ENCODE peak calls at places on chromosomes 11 and 22, in five cellular contexts. C is ovary, V is right lobe of liver, L is IMR-90, W is H1. M is an unnamed sample. For H3K4me1 and H3K9me3, the result is how much of the 10 kb centered on the place peaks cover.

GRCh38 chr11:10648896-10649295 is 44.7 kb downstream of the IRAG1 start:
- DNase-seq in L (no peak), C (no peak), V (no peak), W (no peak), M (no peak)

GRCh38 chr11:61870429-61871039 is 20.8 kb downstream of the FADS3 start:
- DNase-seq in W (no peak), V (no peak), L (no peak), C (no peak), M (no peak)

GRCh38 chr11:126824035-126824607 is 176.4 kb downstream of the KIRREL3 start:
- DNase-seq in L (no peak), C (no peak), V (no peak), W (no peak), M (no peak)

GRCh38 chr11:122230387-122230760 is 114.4 kb upstream of the BLID start:
- DNase-seq in V (no peak), L (peak), C (no peak), W (no peak), M (no peak)

GRCh38 chr22:27749597-27750225 is 51.8 kb downstream of the MN1 start:
- DNase-seq in V (no peak), C (peak), W (no peak), L (peak), M (peak)

GRCh38 chr11:64870176-64870892 is 8.1 kb downstream of the EHD1 start:
- DNase-seq in L (peak), W (no peak), V (no peak), C (no peak), M (peak)

GRCh38 chr11:2535673-2536439 is 91.0 kb downstream of the KCNQ1 start:
- DNase-seq in W (no peak), V (peak), L (no peak), C (no peak), M (peak)

GRCh38 chr11:132466983-132467382 is 1065.3 kb downstream of the OPCML start:
- DNase-seq in V (no peak), L (no peak), C (no peak), W (no peak), M (no peak)

GRCh38 chr11:61716478-61717285 is 35.8 kb upstream of the MYRF start:
- DNase-seq in L (no peak), W (no peak), C (no peak), V (no peak), M (no peak)

GRCh38 chr22:16965560-16965959 is 42.5 kb downstream of the GAB4 start:
- DNase-seq in W (no peak), C (no peak), V (no peak), L (no peak), M (no peak)

GRCh38 chr22:19885841-19886592 is 31.3 kb upstream of the GNB1L start:
- DNase-seq in W (no peak), L (no peak), V (no peak), C (no peak), M (peak)

GRCh38 chr11:100753562-100753961 is 66.5 kb downstream of the ARHGAP42 start:
- DNase-seq in C (no peak), V (no peak), W (no peak), L (no peak), M (no peak)

GRCh38 chr11:46475926-46476545 is 84.5 kb upstream of the CHRM4 start:
- DNase-seq in L (no peak), C (no peak), W (no peak), V (no peak), M (no peak)

GRCh38 chr22:37316405-37316804 is 34.1 kb downstream of the CYTH4 start:
- DNase-seq in W (no peak), C (no peak), V (no peak), L (no peak), M (no peak)
- H3K4me1 ChIP-seq in W (under half), C (under half), V (under half), L (under half), M (under half)

GRCh38 chr22:45426387-45426786 is 12.9 kb downstream of the RIBC2 start:
- DNase-seq in W (no peak), V (peak), L (no peak), C (no peak), M (peak)

GRCh38 chr22:45424241-45424731 is 10.8 kb downstream of the RIBC2 start:
- DNase-seq in V (no peak), W (no peak), C (no peak), L (no peak), M (peak)

GRCh38 chr22:45427114-45427513 is 13.6 kb downstream of the RIBC2 start:
- DNase-seq in V (no peak), L (no peak), C (no peak), W (no peak), M (no peak)

GRCh38 chr22:45425101-45425500 is 11.6 kb downstream of the RIBC2 start:
- DNase-seq in V (peak), W (no peak), C (no peak), L (peak), M (peak)

DNA sequence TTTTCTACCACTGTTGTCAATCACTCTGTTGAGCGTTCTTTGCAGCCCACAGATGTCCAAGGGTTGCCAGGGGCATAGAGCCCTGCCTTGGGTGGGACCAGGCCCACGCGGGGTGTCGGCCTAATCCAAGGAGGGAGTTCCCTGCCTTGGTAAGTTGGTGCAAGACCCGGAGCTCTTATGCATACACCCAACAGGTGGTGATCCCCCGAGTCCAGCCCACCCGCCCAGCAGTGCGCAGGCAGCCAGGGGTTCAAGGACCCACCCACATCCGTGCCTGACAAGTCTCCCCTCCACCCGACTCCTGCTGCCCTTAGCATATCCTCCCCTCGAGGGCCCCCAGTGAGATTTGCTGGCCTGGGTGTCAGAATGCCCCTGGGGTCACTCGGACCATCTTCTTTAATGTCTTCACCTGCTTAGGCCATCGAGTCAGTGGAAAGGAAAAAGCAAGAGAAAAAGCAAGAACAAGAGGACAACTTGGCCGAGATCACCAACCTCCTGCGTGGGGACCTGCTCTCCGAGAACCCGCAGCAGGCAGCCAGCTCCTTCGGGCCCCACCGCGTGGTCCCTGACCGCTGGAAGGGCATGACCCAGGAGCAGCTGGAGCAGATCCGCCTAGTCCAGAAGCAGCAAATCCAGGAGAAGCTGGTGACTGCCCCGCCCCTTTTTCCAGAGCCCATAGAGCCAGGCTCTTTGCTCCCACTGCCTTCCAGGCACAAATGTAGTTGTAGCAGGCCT is 12.2 kb downstream of the RIBC2 start:
- DNase-seq in W (no peak), C (no peak), L (no peak), V (peak), M (peak)
- TF ChIP-seq POLR2A in W (no peak), C (no peak), L (no peak), V (no peak), M (no peak)

DNA sequence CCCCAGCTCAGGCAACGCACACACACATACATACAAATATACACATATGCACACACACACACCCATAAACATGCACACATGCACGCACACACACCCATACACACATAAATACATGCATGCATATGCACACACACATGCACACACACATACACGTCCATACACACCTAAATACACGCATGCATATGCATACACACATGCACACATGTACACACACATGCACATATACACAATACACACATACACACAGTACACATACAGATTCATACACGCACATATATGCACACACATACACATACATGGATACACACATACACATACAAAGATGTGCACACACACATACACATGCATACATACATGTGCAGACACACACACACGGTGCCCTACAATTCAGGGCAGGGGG is 496.6 kb downstream of the TBC1D22A start:
- DNase-seq in W (no peak), V (no peak), C (no peak), L (no peak), M (no peak)
- H3K9me3 ChIP-seq in W (half or more), V (under half), C (under half), L (under half), M (under half)

GRCh38 chr22:22901578-22902218 is 14.1 kb downstream of the IGLL5 start:
- DNase-seq in C (no peak), L (no peak), V (no peak), W (no peak), M (peak)
- H3K4me1 ChIP-seq in C (under half), L (under half), V (under half), W (under half), M (under half)

GRCh38 chr22:37197451-37198289 is 9.6 kb upstream of the C1QTNF6 start:
- DNase-seq in V (peak), W (no peak), L (peak), C (peak), M (peak)

GRCh38 chr22:37201066-37201820 is 11.0 kb downstream of the SSTR3 start:
- DNase-seq in C (no peak), V (no peak), W (no peak), L (no peak), M (peak)

GRCh38 chr22:37198290-37199102 is 10.4 kb upstream of the C1QTNF6 start:
- DNase-seq in W (peak), V (peak), C (peak), L (peak), M (peak)

GRCh38 chr22:37199839-37200161 is 11.8 kb upstream of the C1QTNF6 start:
- DNase-seq in W (no peak), C (no peak), V (peak), L (no peak), M (no peak)

DNA sequence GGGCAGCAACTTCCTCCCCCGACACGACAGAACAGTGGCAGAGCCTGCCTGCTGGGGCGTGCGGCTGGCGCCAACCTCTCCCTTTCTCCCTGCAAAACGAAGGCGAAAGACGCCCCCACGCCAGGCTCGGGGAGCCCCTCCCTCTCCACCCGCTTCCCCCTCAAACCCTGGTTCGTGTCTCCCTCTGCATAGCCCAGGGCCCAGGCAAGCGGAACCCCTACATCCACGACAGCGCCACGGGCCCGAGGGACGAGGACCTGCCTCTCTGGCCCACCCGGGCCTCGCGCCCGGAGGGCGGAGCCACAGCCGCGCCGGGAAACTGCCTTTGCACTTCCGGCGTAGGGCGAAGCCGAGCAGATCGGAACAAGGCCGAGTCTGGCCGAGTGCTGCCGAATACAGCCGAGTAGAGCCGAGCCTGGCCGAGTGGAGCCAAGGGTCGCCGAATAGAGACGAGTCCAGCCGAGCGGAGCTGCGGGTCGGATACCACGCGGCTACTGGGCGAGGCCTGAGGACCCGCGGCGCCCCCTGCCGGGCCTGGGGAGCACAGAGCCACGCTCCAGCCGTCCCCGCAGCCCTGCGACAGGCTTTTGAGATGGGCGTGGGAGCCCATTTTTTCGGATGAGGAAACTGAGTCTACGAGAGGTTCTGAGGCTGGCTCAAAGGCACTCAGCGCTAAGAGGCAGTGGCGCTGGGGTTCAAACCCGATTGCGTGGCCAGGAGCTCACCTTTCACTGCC is 11.2 kb upstream of the C1QTNF6 start:
- DNase-seq in L (peak), W (peak), C (peak), V (peak), M (peak)
- TF ChIP-seq POLR2A in L (peak), W (peak), C (peak), V (peak), M (peak)

GRCh38 chr22:23284504-23285033 is 104.3 kb downstream of the BCR start:
- DNase-seq in L (no peak), C (no peak), W (no peak), V (no peak), M (no peak)
- H3K9me3 ChIP-seq in L (under half), C (under half), W (under half), V (under half), M (under half)

GRCh38 chr11:59144579-59145345 is 2.1 kb downstream of the FAM111A start:
- DNase-seq in L (peak), W (peak), C (peak), V (peak), M (peak)
- H3K4me1 ChIP-seq in L (under half), W (under half), C (under half), V (under half), M (half or more)

DNA sequence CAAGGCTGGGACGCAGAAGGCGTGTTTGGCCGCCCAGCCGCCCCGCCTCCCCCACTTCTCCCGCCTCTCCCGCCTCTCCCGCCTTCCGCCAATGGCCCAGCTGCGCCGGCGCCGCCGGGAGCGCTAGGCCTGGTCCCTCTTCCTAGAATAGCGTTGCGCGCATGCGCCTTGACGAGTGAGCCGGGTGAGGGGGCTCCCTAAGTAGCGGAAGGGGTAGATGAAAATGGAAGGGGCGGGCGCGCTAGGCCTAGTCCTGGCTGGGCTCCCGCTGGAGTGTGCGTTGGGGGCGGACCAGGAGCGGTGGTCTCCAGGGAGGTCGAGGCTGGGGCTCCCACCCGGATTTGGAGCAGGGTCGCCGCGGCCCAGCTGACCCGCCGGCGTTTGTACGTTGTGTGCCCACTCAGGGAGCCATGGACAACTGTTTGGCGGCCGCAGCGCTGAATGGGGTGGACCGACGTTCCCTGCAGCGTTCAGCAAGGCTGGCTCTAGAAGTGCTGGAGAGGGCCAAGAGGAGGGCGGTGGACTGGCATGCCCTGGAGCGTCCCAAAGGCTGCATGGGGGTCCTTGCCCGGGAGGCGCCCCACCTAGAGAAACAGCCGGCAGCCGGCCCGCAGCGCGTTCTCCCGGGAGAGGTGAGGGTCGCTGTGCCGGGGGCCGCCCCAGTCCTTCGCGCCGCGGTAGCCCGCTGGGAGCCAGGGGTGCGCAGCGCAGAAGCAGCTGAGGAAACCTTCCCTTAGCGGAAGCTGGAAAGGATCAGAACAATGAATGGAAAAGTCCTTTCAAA is at the start of gene AKIP1:
- DNase-seq in W (peak), V (peak), L (peak), C (peak), M (peak)
- TF ChIP-seq POLR2A in W (no peak), V (peak), L (peak), C (peak), M (no peak)